ENCODE peak calls at places on chromosome 9, in eight cellular contexts. U is activated naive CD4-positive, alpha-beta T cell treated with anti-CD3 and anti-CD28 coated beads, Interleukin-2, amount 10 ng/mL, durations not matched to agents 7 days and 5 days; W is omental fat pad; Y is HCT116; T is NCI-H1105; V is stimulated activated CD4-positive, alpha-beta T cell treated with anti-CD3 and anti-CD28 coated beads, Interleukin-4, amount 100 ng/mL, for 4 hours; C is hypothalamus; L is stimulated activated CD8-positive, alpha-beta memory T cell treated with anti-CD3 and anti-CD28 coated beads, Interleukin-4, amount 100 ng/mL, for 4 hours. M is an unnamed sample.

GRCh38 chr9:100322954-100323536 is 29.7 kb downstream of the TEX10 start:
- DNase-seq in U (peak), W (no peak), Y (peak), T (peak), V (peak), C (no peak), L (no peak), M (peak)

GRCh38 chr9:87771251-87772006 is 45.5 kb downstream of the CTSL start:
- DNase-seq in U (no peak), W (no peak), Y (no peak), T (no peak), V (no peak), C (no peak), L (no peak), M (no peak)

GRCh38 chr9:134315716-134316443 is 10.4 kb upstream of the RXRA start:
- DNase-seq in U (no peak), W (no peak), Y (no peak), T (no peak), V (no peak), C (no peak), L (no peak), M (no peak)

GRCh38 chr9:120362446-120362845 is 217.5 kb downstream of the CDK5RAP2 start:
- DNase-seq in U (peak), W (no peak), Y (no peak), T (no peak), V (no peak), C (no peak), L (no peak), M (no peak)

GRCh38 chr9:128027166-128027539 is 40.0 kb downstream of the NAIF1 start:
- DNase-seq in U (peak), W (no peak), Y (no peak), T (no peak), V (no peak), C (no peak), L (no peak), M (no peak)

GRCh38 chr9:134944351-134944802 is 26.7 kb upstream of the FCN1 start:
- DNase-seq in U (no peak), W (no peak), Y (no peak), T (no peak), V (no peak), C (no peak), L (no peak), M (no peak)

GRCh38 chr9:111533099-111533785 is 8.3 kb downstream of the ZNF483 start:
- DNase-seq in U (no peak), W (no peak), Y (no peak), T (no peak), V (no peak), C (no peak), L (no peak), M (no peak)

GRCh38 chr9:22241024-22241423 is 205.6 kb upstream of the DMRTA1 start:
- DNase-seq in U (no peak), W (no peak), Y (no peak), T (no peak), V (no peak), C (no peak), L (no peak), M (no peak)

GRCh38 chr9:112777914-112778313 is 27.4 kb downstream of the SNX30 start:
- DNase-seq in U (no peak), W (no peak), Y (no peak), T (no peak), V (no peak), C (no peak), L (no peak), M (no peak)

GRCh38 chr9:16899611-16900010 is 29.1 kb upstream of the BNC2 start:
- DNase-seq in U (no peak), W (no peak), Y (no peak), T (no peak), V (no peak), C (no peak), L (no peak), M (no peak)

GRCh38 chr9:82488702-82489578 is 500.4 kb downstream of the SPATA31D1 start:
- DNase-seq in U (no peak), W (no peak), Y (no peak), T (peak), V (no peak), C (no peak), L (no peak), M (no peak)

GRCh38 chr9:124284237-124284831 is 26.6 kb downstream of the NEK6 start:
- DNase-seq in U (no peak), W (no peak), Y (no peak), T (no peak), V (no peak), C (no peak), L (no peak), M (no peak)

GRCh38 chr9:503881-504852 is 289.5 kb downstream of the DOCK8 start:
- DNase-seq in U (peak), W (no peak), Y (peak), T (peak), V (peak), C (peak), L (peak), M (peak)

GRCh38 chr9:68577778-68578591 is 37.3 kb upstream of the TMEM252 start:
- DNase-seq in U (no peak), W (no peak), Y (no peak), T (no peak), V (no peak), C (no peak), L (no peak), M (no peak)

GRCh38 chr9:21923694-21924093 is 70.5 kb downstream of the CDKN2A start:
- DNase-seq in U (no peak), W (no peak), Y (no peak), T (no peak), V (no peak), C (no peak), L (no peak), M (no peak)

GRCh38 chr9:80086386-80086785 is 514.6 kb downstream of the TLE4 start:
- DNase-seq in U (no peak), W (no peak), Y (no peak), T (no peak), V (no peak), C (no peak), L (no peak), M (no peak)

GRCh38 chr9:109035684-109036423 is 22.6 kb upstream of the CTNNAL1 start:
- DNase-seq in U (no peak), W (no peak), Y (peak), T (no peak), V (no peak), C (no peak), L (no peak), M (no peak)

GRCh38 chr9:126550891-126551351 is 62.8 kb upstream of the LMX1B start:
- DNase-seq in U (no peak), W (no peak), Y (no peak), T (no peak), V (no peak), C (no peak), L (no peak), M (no peak)

GRCh38 chr9:114592356-114592755 is 4.8 kb downstream of the ATP6V1G1 start:
- DNase-seq in U (peak), W (no peak), Y (no peak), T (no peak), V (peak), C (no peak), L (no peak), M (no peak)

GRCh38 chr9:121771851-121772599 is 120.6 kb downstream of the DAB2IP start:
- DNase-seq in U (peak), W (no peak), Y (no peak), T (no peak), V (no peak), C (no peak), L (no peak), M (no peak)

M was measured in GM13977.